ENCODE peak calls at places on chromosomes 13 and 19, in ten cellular contexts. R is CD4-positive, CD25-positive, alpha-beta regulatory T cell; C is coronary artery; I is astrocyte of the spinal cord; M is upper lobe of right lung; G is GM06990; E is GM12865; T is neural progenitor cell; L is fibroblast of lung; W is HepG2. D is an unnamed sample.

GRCh38 chr13:47117268-47117667 is 220.4 kb upstream of the HTR2A start:
- DNase-seq in R (no peak), C (no peak), I (peak; percentile 85), M (no peak), G (no peak), E (no peak), T (no peak), L (peak; percentile 77), W (no peak), D (peak; percentile 69)

GRCh38 chr13:76687467-76687866 is 198.7 kb downstream of the KCTD12 start:
- DNase-seq in R (no peak), C (no peak), I (no peak), M (no peak), G (no peak), E (peak; percentile 12), T (no peak), L (no peak), W (no peak), D (no peak)

GRCh38 chr19:56083668-56084067 is 37.4 kb downstream of the ZNF787 start:
- DNase-seq in R (no peak), C (no peak), I (no peak), M (no peak), G (no peak), E (no peak), T (no peak), L (no peak), W (no peak), D (no peak)

GRCh38 chr13:93977986-93978385 is 501.5 kb downstream of the DCT start:
- DNase-seq in R (no peak), C (no peak), I (no peak), M (no peak), G (no peak), E (no peak), T (no peak), L (no peak), W (no peak), D (no peak)

GRCh38 chr19:13823256-13823655 is 28.0 kb downstream of the ZSWIM4 start:
- DNase-seq in R (no peak), C (no peak), I (no peak), M (no peak), G (no peak), E (no peak), T (no peak), L (no peak), W (no peak), D (no peak)

GRCh38 chr19:49335071-49335783 is at the start of gene CD37:
- DNase-seq in R (peak; percentile 84), C (peak; percentile 75), I (no peak), M (peak; percentile 67), G (peak; percentile 71), E (peak; percentile 80), T (no peak), L (no peak), W (no peak), D (no peak)

GRCh38 chr13:46736568-46736967 is 60.4 kb downstream of the ESD start:
- DNase-seq in R (no peak), C (no peak), I (no peak), M (no peak), G (no peak), E (no peak), T (no peak), L (no peak), W (no peak), D (no peak)

GRCh38 chr19:30379841-30380610 is 7.8 kb downstream of the ZNF536 start:
- DNase-seq in R (no peak), C (no peak), I (no peak), M (no peak), G (no peak), E (no peak), T (no peak), L (no peak), W (no peak), D (no peak)

GRCh38 chr13:31172535-31172934 is 10.8 kb upstream of the HSPH1 start:
- DNase-seq in R (no peak), C (no peak), I (peak; percentile 78), M (no peak), G (no peak), E (no peak), T (no peak), L (peak; percentile 79), W (peak; percentile 94), D (peak; percentile 69)

GRCh38 chr13:102710261-102710679 is 15.4 kb upstream of the METTL21C start:
- DNase-seq in R (no peak), C (no peak), I (no peak), M (no peak), G (no peak), E (no peak), T (no peak), L (peak; percentile 40), W (no peak), D (no peak)

GRCh38 chr19:10389863-10390262 is 9.5 kb upstream of the TYK2 start:
- DNase-seq in R (no peak), C (no peak), I (no peak), M (no peak), G (no peak), E (peak; percentile 44), T (peak; percentile 37), L (no peak), W (no peak), D (no peak)

GRCh38 chr19:52722062-52723005 is 12.5 kb downstream of the ZNF611 start:
- DNase-seq in R (no peak), C (no peak), I (peak; percentile 60), M (no peak), G (no peak), E (no peak), T (no peak), L (peak; percentile 86), W (no peak), D (peak; percentile 24)

GRCh38 chr19:8635422-8635821 is 5.0 kb downstream of the NFILZ start:
- DNase-seq in R (no peak), C (no peak), I (peak; percentile 52), M (no peak), G (no peak), E (no peak), T (no peak), L (no peak), W (no peak), D (no peak)

GRCh38 chr13:97258801-97259200 is 36.7 kb downstream of the MBNL2 start:
- DNase-seq in R (no peak), C (no peak), I (peak; percentile 44), M (no peak), G (no peak), E (no peak), T (no peak), L (no peak), W (no peak), D (no peak)

GRCh38 chr13:71864981-71865857 is 1.8 kb downstream of the DACH1 start:
- DNase-seq in R (no peak), C (no peak), I (peak; percentile 38), M (peak; percentile 66), G (no peak), E (no peak), T (peak; percentile 68), L (peak; percentile 51), W (no peak), D (no peak)
- H3K4me3 ChIP-seq in R (no peak overlapping the region), C (peak overlapping the region; percentile 74), I (peak overlapping the region; percentile 43), M (peak overlapping the region; percentile 70), G (no peak overlapping the region), E (no peak overlapping the region), T (peak overlapping the region; percentile 96), L (peak overlapping the region; percentile 59), W (no peak overlapping the region), D (peak overlapping the region; percentile 47)

GRCh38 chr19:15456871-15457700 is 7.3 kb downstream of the RASAL3 start:
- DNase-seq in R (no peak), C (no peak), I (no peak), M (no peak), G (no peak), E (peak; percentile 56), T (peak; percentile 69), L (no peak), W (no peak), D (no peak)
- H3K4me3 ChIP-seq in R (no peak overlapping the region), C (peak overlapping the region; percentile 58), I (no peak overlapping the region), M (no peak overlapping the region), G (no peak overlapping the region), E (no peak overlapping the region), T (peak overlapping the region; percentile 42), L (no peak overlapping the region), W (no peak overlapping the region), D (no peak overlapping the region)

GRCh38 chr13:95156208-95156607 is 145.0 kb downstream of the ABCC4 start:
- DNase-seq in R (peak; percentile 18), C (no peak), I (peak; percentile 59), M (no peak), G (no peak), E (no peak), T (no peak), L (peak; percentile 61), W (peak; percentile 6), D (no peak)

GRCh38 chr13:95155504-95155903 is 145.7 kb downstream of the ABCC4 start:
- DNase-seq in R (no peak), C (no peak), I (no peak), M (no peak), G (no peak), E (no peak), T (no peak), L (no peak), W (no peak), D (no peak)

GRCh38 chr13:95155093-95155492 is 146.2 kb downstream of the ABCC4 start:
- DNase-seq in R (no peak), C (no peak), I (no peak), M (no peak), G (no peak), E (no peak), T (no peak), L (no peak), W (no peak), D (no peak)

GRCh38 chr13:95154441-95154886 is 146.8 kb downstream of the ABCC4 start:
- DNase-seq in R (no peak), C (no peak), I (no peak), M (no peak), G (no peak), E (no peak), T (no peak), L (peak; percentile 21), W (no peak), D (no peak)

GRCh38 chr13:95153647-95154405 is 147.4 kb downstream of the ABCC4 start:
- DNase-seq in R (no peak), C (no peak), I (peak; percentile 25), M (no peak), G (no peak), E (no peak), T (no peak), L (peak; percentile 41), W (no peak), D (peak; percentile 19)
- H3K4me3 ChIP-seq in R (no peak overlapping the region), C (no peak overlapping the region), I (no peak overlapping the region), M (no peak overlapping the region), G (no peak overlapping the region), E (no peak overlapping the region), T (no peak overlapping the region), L (no peak overlapping the region), W (no peak overlapping the region), D (no peak overlapping the region)

DNA sequence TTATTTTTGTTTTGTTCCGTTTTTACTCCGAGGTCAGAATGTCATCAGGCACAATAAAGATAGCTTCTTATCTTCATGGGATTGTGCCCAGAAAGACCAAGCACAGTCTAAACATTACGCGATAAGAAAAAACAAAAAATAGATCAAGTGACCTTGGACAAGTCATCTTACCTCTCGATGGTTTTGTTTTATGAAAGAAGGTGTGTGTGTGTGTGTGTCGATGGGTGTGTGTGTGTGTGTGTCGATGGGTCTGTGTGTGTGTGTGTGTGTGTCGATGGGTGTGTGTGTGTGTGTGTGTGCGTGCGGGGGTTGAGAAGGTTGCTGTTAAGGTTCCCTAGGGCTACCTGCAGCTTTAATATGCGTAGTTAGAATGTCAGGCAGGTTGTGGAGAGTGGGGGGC is 616 bp upstream of the ATP8A2 start:
- DNase-seq in R (no peak), C (no peak), I (no peak), M (no peak), G (no peak), E (no peak), T (no peak), L (no peak), W (no peak), D (no peak)
- H3K4me3 ChIP-seq in R (no peak overlapping the region), C (no peak overlapping the region), I (no peak overlapping the region), M (no peak overlapping the region), G (no peak overlapping the region), E (no peak overlapping the region), T (peak overlapping the region; percentile 90), L (no peak overlapping the region), W (no peak overlapping the region), D (no peak overlapping the region)